ENCODE peak calls at places on chromosome 20, in six cellular contexts. J is occipital lobe; B is globus pallidus; Q is GM20000; L is HS-27A; M is effector memory CD4-positive, alpha-beta T cell. N is an unnamed sample.

GRCh38 chr20:40604416-40604815 is 84.6 kb downstream of the MAFB start:
- DNase-seq in J (no peak), B (no peak), Q (no peak), L (no peak), M (no peak), N (no peak)

GRCh38 chr20:11182715-11183114 is 508.9 kb upstream of the JAG1 start:
- DNase-seq in J (no peak), B (peak), Q (no peak), L (no peak), M (no peak), N (no peak)

GRCh38 chr20:62362991-62363919 is 3.9 kb downstream of the LAMA5 start:
- DNase-seq in J (no peak), B (no peak), Q (no peak), L (no peak), M (no peak), N (no peak)

GRCh38 chr20:1816384-1817381 is 78.5 kb upstream of the SIRPA start:
- DNase-seq in J (peak), B (peak), Q (no peak), L (peak), M (no peak), N (peak)

GRCh38 chr20:54466112-54466511 is 9.3 kb upstream of the DOK5 start:
- DNase-seq in J (no peak), B (no peak), Q (no peak), L (no peak), M (no peak), N (no peak)

GRCh38 chr20:10209091-10209490 is 9.5 kb upstream of the SNAP25 start:
- DNase-seq in J (no peak), B (no peak), Q (no peak), L (no peak), M (no peak), N (no peak)

GRCh38 chr20:44097521-44098255 is 89.3 kb downstream of the JPH2 start:
- DNase-seq in J (no peak), B (no peak), Q (no peak), L (no peak), M (no peak), N (no peak)

GRCh38 chr20:38216736-38217595 is 43.6 kb downstream of the KIAA1755 start:
- DNase-seq in J (no peak), B (no peak), Q (no peak), L (no peak), M (no peak), N (no peak)

GRCh38 chr20:50645253-50646068 is 45.9 kb downstream of the RIPOR3 start:
- DNase-seq in J (no peak), B (no peak), Q (no peak), L (peak), M (no peak), N (no peak)

GRCh38 chr20:52103911-52104545 is 87.6 kb downstream of the ZFP64 start:
- DNase-seq in J (no peak), B (no peak), Q (peak), L (no peak), M (no peak), N (no peak)

GRCh38 chr20:63205896-63206295 is 10.0 kb downstream of the YTHDF1 start:
- DNase-seq in J (no peak), B (no peak), Q (no peak), L (no peak), M (no peak), N (no peak)

GRCh38 chr20:11366660-11367059 is 551.0 kb upstream of the BTBD3 start:
- DNase-seq in J (no peak), B (no peak), Q (no peak), L (no peak), M (no peak), N (no peak)

GRCh38 chr20:63259734-63260460 is 5.6 kb upstream of the NKAIN4 start:
- DNase-seq in J (no peak), B (no peak), Q (no peak), L (no peak), M (no peak), N (no peak)

GRCh38 chr20:10427060-10427692 is 6.8 kb downstream of the MKKS start:
- DNase-seq in J (no peak), B (peak), Q (no peak), L (no peak), M (peak), N (peak)